ENCODE peak calls at places on chromosomes 7 and 10, in five cellular contexts. One of them, this sample, is unnamed. For H3K27me3 and H3K9me3, the result is how much of the 10 kb centered on the place peaks cover.

GRCh38 chr7:101077303-101078086 is 7.8 kb upstream of the TRIM56 start:
- DNase-seq in IMR-90: peak
- DNase-seq in H9: peak
- DNase-seq in GM23248: peak
- DNase-seq in WERI-Rb-1: peak
- DNase-seq in this sample: peak

GRCh38 chr10:93383562-93383981 is 98.6 kb downstream of the MYOF start:
- DNase-seq in H9: peak
- DNase-seq in IMR-90: peak
- DNase-seq in WERI-Rb-1: peak
- DNase-seq in GM23248: peak
- DNase-seq in this sample: peak

GRCh38 chr7:148587076-148587475 is 3.5 kb upstream of the C7orf33 start:
- DNase-seq in WERI-Rb-1: peak
- DNase-seq in H9: no peak
- DNase-seq in IMR-90: no peak
- DNase-seq in GM23248: no peak
- DNase-seq in this sample: no peak

GRCh38 chr7:106225856-106226255 is 58.9 kb downstream of the NAMPT start:
- DNase-seq in GM23248: no peak
- DNase-seq in IMR-90: peak
- DNase-seq in WERI-Rb-1: no peak
- DNase-seq in H9: no peak
- DNase-seq in this sample: no peak

GRCh38 chr7:106071356-106071998 is 40.6 kb downstream of the SYPL1 start:
- DNase-seq in H9: no peak
- DNase-seq in GM23248: no peak
- DNase-seq in IMR-90: no peak
- DNase-seq in WERI-Rb-1: no peak
- DNase-seq in this sample: no peak

GRCh38 chr10:34547695-34548094 is 267.4 kb downstream of the PARD3 start:
- DNase-seq in H9: no peak
- DNase-seq in IMR-90: no peak
- DNase-seq in WERI-Rb-1: no peak
- DNase-seq in GM23248: no peak
- DNase-seq in this sample: no peak

GRCh38 chr7:108492742-108493141 is 33.2 kb downstream of the PNPLA8 start:
- DNase-seq in WERI-Rb-1: no peak
- DNase-seq in IMR-90: no peak
- DNase-seq in GM23248: no peak
- DNase-seq in H9: no peak
- DNase-seq in this sample: no peak

GRCh38 chr10:89421018-89421476 is 6.7 kb downstream of the IFIT5 start:
- DNase-seq in IMR-90: no peak
- DNase-seq in GM23248: no peak
- DNase-seq in H9: no peak
- DNase-seq in WERI-Rb-1: no peak
- DNase-seq in this sample: no peak

GRCh38 chr7:25803117-25803887 is 348.7 kb upstream of the NFE2L3 start:
- DNase-seq in WERI-Rb-1: no peak
- DNase-seq in GM23248: no peak
- DNase-seq in IMR-90: no peak
- DNase-seq in H9: no peak
- DNase-seq in this sample: no peak

GRCh38 chr10:87531908-87532622 is 27.4 kb downstream of the MINPP1 start:
- DNase-seq in H9: no peak
- DNase-seq in IMR-90: peak
- DNase-seq in GM23248: no peak
- DNase-seq in WERI-Rb-1: no peak
- DNase-seq in this sample: peak

GRCh38 chr10:71408436-71409225 is 11.9 kb downstream of the CDH23 start:
- DNase-seq in WERI-Rb-1: no peak
- DNase-seq in H9: no peak
- DNase-seq in IMR-90: no peak
- DNase-seq in GM23248: no peak
- DNase-seq in this sample: no peak

GRCh38 chr7:133070562-133070961 is 11.3 kb downstream of the CHCHD3 start:
- DNase-seq in IMR-90: no peak
- DNase-seq in WERI-Rb-1: peak
- DNase-seq in H9: no peak
- DNase-seq in GM23248: no peak
- DNase-seq in this sample: no peak

DNA sequence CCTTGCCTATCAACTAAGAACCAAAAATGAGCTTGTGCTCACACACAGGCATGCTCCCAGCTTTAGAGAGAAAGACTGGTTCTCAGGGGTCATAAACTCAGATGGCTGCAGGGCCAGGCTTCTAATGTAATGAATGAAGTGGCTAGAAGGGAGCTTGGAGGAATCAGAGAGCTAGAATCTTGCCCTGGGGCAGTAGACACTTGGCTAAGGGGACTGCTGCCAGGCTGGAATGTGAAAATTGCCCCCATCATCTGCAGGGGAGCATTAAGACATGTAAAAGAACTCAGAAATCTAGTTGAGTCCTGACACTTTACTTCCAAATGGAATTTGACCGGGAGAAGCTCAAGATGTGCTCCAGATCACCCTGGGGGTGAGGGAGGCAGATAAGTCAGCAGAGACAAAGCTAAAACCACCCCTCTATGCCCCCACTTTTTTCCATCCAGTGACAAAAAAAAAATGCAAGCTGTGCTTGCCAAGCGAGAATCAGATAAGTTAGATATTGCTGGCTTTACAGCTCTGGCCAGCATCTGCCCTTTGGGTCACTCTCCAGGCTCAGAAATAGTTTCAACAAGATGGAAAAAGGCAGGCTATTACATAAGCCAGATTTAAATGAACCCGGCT is 2.3 kb upstream of the SLC16A9 start:
- DNase-seq in GM23248: no peak
- DNase-seq in H9: no peak
- DNase-seq in WERI-Rb-1: no peak
- DNase-seq in IMR-90: no peak
- DNase-seq in this sample: no peak
- H3K27me3 ChIP-seq in GM23248: half or more
- H3K27me3 ChIP-seq in H9: under half
- H3K27me3 ChIP-seq in WERI-Rb-1: under half
- H3K27me3 ChIP-seq in IMR-90: under half
- H3K27me3 ChIP-seq in this sample: under half

GRCh38 chr7:4198301-4198700 is 483.8 kb upstream of the FOXK1 start:
- DNase-seq in GM23248: no peak
- DNase-seq in H9: no peak
- DNase-seq in IMR-90: no peak
- DNase-seq in WERI-Rb-1: no peak
- DNase-seq in this sample: no peak

GRCh38 chr7:4200546-4201094 is 481.5 kb upstream of the FOXK1 start:
- DNase-seq in IMR-90: no peak
- DNase-seq in H9: no peak
- DNase-seq in WERI-Rb-1: no peak
- DNase-seq in GM23248: no peak
- DNase-seq in this sample: no peak

GRCh38 chr7:4195650-4196049 is 486.4 kb upstream of the FOXK1 start:
- DNase-seq in H9: no peak
- DNase-seq in WERI-Rb-1: no peak
- DNase-seq in IMR-90: no peak
- DNase-seq in GM23248: no peak
- DNase-seq in this sample: no peak

GRCh38 chr7:4191525-4191924 is 490.6 kb upstream of the FOXK1 start:
- DNase-seq in H9: no peak
- DNase-seq in WERI-Rb-1: no peak
- DNase-seq in IMR-90: no peak
- DNase-seq in GM23248: no peak
- DNase-seq in this sample: no peak

DNA sequence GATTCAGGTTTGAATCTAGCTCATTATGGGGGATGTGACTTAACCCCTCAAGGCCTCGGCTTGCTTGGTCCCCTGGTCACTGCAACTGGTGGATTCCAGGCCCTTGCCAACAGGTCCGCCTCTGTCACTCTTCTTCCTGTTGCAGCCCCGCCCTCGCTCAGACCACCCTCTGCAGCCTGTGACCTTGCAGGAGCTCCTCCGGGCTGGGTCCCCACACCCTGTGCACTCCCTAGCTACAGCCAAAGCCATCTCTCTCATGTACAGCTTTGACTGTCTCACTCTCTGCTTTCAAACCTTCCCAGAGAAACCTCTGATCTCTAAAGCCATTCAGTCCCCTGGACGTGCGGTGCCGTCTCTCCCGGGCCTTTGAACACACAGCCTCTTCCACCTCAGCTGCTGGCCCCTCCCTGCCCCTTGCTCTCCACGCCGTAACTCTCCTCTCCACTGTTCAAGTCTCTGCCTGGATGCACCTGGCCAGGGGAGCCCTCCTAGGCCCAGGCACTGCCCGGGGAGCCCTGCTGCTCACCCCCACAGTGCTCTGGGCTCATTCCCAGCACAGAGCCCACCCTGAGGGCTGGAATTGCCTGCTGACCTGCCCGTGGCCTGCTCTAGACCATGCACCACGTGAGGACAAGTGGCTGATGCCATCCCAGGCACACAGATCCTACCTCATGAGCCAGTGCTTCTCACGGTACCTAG is 485.8 kb upstream of the FOXK1 start:
- DNase-seq in WERI-Rb-1: no peak
- DNase-seq in GM23248: no peak
- DNase-seq in H9: no peak
- DNase-seq in IMR-90: no peak
- DNase-seq in this sample: no peak
- H3K9me3 ChIP-seq in WERI-Rb-1: under half
- H3K9me3 ChIP-seq in GM23248: under half
- H3K9me3 ChIP-seq in H9: under half
- H3K9me3 ChIP-seq in IMR-90: under half
- H3K9me3 ChIP-seq in this sample: under half

DNA sequence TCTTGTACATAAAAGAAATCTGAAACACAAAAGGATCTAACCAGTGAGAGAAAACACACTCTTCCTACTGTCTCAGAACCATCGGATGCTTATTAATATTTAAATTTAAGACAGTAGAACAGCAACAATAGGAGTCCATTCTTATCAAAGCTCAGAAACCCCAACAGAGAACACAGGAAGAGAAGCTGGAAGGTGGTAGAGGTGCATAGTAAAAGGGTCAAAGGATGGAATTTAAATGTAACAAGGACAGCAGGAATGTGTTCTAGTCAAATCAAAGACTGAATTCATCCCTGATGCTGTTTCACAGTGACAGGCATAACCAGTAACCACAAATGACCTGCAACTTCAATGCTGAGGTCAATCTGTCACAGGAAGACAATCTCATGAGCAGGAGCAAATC is 1259.8 kb downstream of the XPNPEP1 start:
- DNase-seq in GM23248: no peak
- DNase-seq in WERI-Rb-1: peak
- DNase-seq in IMR-90: no peak
- DNase-seq in H9: no peak
- DNase-seq in this sample: no peak
- H3K27me3 ChIP-seq in GM23248: under half
- H3K27me3 ChIP-seq in WERI-Rb-1: under half
- H3K27me3 ChIP-seq in IMR-90: under half
- H3K27me3 ChIP-seq in H9: under half
- H3K27me3 ChIP-seq in this sample: under half

GRCh38 chr10:11302181-11302580 is 284.5 kb downstream of the CELF2 start:
- DNase-seq in GM23248: no peak
- DNase-seq in H9: no peak
- DNase-seq in WERI-Rb-1: no peak
- DNase-seq in IMR-90: no peak
- DNase-seq in this sample: no peak
- H3K9me3 ChIP-seq in GM23248: under half
- H3K9me3 ChIP-seq in H9: under half
- H3K9me3 ChIP-seq in WERI-Rb-1: under half
- H3K9me3 ChIP-seq in IMR-90: under half
- H3K9me3 ChIP-seq in this sample: under half

GRCh38 chr7:156993021-156993924 is 17.2 kb downstream of the MNX1 start:
- DNase-seq in GM23248: no peak
- DNase-seq in WERI-Rb-1: no peak
- DNase-seq in IMR-90: no peak
- DNase-seq in H9: no peak
- DNase-seq in this sample: no peak
- H3K27me3 ChIP-seq in GM23248: under half
- H3K27me3 ChIP-seq in WERI-Rb-1: under half
- H3K27me3 ChIP-seq in IMR-90: under half
- H3K27me3 ChIP-seq in H9: under half
- H3K27me3 ChIP-seq in this sample: under half

GRCh38 chr7:158390460-158390859 is 197.2 kb downstream of the PTPRN2 start:
- DNase-seq in GM23248: no peak
- DNase-seq in IMR-90: no peak
- DNase-seq in H9: no peak
- DNase-seq in WERI-Rb-1: no peak
- DNase-seq in this sample: no peak
- H3K9me3 ChIP-seq in GM23248: under half
- H3K9me3 ChIP-seq in IMR-90: half or more
- H3K9me3 ChIP-seq in H9: under half
- H3K9me3 ChIP-seq in WERI-Rb-1: under half
- H3K9me3 ChIP-seq in this sample: under half

GRCh38 chr10:27744478-27745379 is 890 bp downstream of the MKX start:
- DNase-seq in WERI-Rb-1: no peak
- DNase-seq in H9: peak
- DNase-seq in IMR-90: peak
- DNase-seq in GM23248: peak
- DNase-seq in this sample: peak

GRCh38 chr10:27746364-27747095 is 911 bp upstream of the MKX start:
- DNase-seq in WERI-Rb-1: no peak
- DNase-seq in H9: peak
- DNase-seq in GM23248: peak
- DNase-seq in IMR-90: no peak
- DNase-seq in this sample: no peak

GRCh38 chr10:27743736-27744477 is 1.7 kb downstream of the MKX start:
- DNase-seq in GM23248: peak
- DNase-seq in H9: no peak
- DNase-seq in IMR-90: peak
- DNase-seq in WERI-Rb-1: no peak
- DNase-seq in this sample: no peak

GRCh38 chr10:27745719-27746363 is at the start of gene MKX:
- DNase-seq in H9: peak
- DNase-seq in IMR-90: peak
- DNase-seq in WERI-Rb-1: peak
- DNase-seq in GM23248: peak
- DNase-seq in this sample: peak

DNA sequence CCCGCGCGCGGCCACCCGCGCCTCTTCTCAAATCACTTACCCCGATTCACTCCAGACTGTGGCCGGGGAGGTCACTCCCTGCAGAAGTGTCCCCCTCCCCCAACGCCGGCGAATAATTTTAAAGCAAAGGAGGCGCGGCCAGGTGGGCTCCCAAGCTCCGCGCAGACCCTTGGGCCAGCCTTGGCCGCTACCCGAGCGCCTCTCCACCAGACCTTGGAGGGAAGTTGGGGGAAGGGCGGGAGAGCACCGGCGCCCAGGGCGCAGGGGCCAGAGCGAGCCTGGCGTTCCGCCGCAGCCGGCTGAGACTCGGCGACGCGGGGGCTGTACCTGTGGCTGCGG is 270 bp downstream of the MKX start:
- DNase-seq in WERI-Rb-1: no peak
- DNase-seq in H9: peak
- DNase-seq in GM23248: no peak
- DNase-seq in IMR-90: no peak
- DNase-seq in this sample: no peak
- H3K27me3 ChIP-seq in WERI-Rb-1: half or more
- H3K27me3 ChIP-seq in H9: half or more
- H3K27me3 ChIP-seq in GM23248: under half
- H3K27me3 ChIP-seq in IMR-90: half or more
- H3K27me3 ChIP-seq in this sample: under half

GRCh38 chr7:144682581-144683280 is 153.1 kb downstream of the TPK1 start:
- DNase-seq in GM23248: no peak
- DNase-seq in WERI-Rb-1: no peak
- DNase-seq in IMR-90: no peak
- DNase-seq in H9: no peak
- DNase-seq in this sample: no peak
- H3K9me3 ChIP-seq in GM23248: under half
- H3K9me3 ChIP-seq in WERI-Rb-1: under half
- H3K9me3 ChIP-seq in IMR-90: under half
- H3K9me3 ChIP-seq in H9: under half
- H3K9me3 ChIP-seq in this sample: under half

This sample was measured in MG63.